ENCODE peak calls at places on chromosome 18, in six cellular contexts. E is IMR-90; P is CD8-positive, alpha-beta T cell; G is neural progenitor cell; J is heart left ventricle; N is OCI-LY7. O is an unnamed sample. For H3K9me3 and H3K4me1, the result is how much of the 10 kb centered on the place peaks cover.

GRCh38 chr18:42141439-42141838 is 186.4 kb downstream of the PIK3C3 start:
- DNase-seq in E (peak), P (no peak), G (no peak), J (no peak), N (no peak), O (no peak)

GRCh38 chr18:76503595-76503994 is 8.6 kb upstream of the ZNF516 start:
- DNase-seq in E (no peak), P (no peak), G (peak), J (peak), N (no peak), O (no peak)

GRCh38 chr18:74040459-74041332 is 106.9 kb downstream of the FBXO15 start:
- DNase-seq in E (peak), P (peak), G (peak), J (no peak), N (peak), O (no peak)

GRCh38 chr18:60350150-60350549 is 22.4 kb downstream of the MC4R start:
- DNase-seq in E (no peak), P (no peak), G (peak), J (no peak), N (no peak), O (no peak)

GRCh38 chr18:58887613-58887963 is 22.9 kb downstream of the ZNF532 start:
- DNase-seq in E (no peak), P (no peak), G (no peak), J (peak), N (peak), O (no peak)

GRCh38 chr18:60975419-60975818 is 357.8 kb upstream of the CDH20 start:
- DNase-seq in E (no peak), P (no peak), G (peak), J (no peak), N (no peak), O (no peak)

GRCh38 chr18:55048892-55049291 is 89.6 kb upstream of the CCDC68 start:
- DNase-seq in E (peak), P (no peak), G (no peak), J (no peak), N (no peak), O (no peak)

GRCh38 chr18:58043452-58044369 is at the start of gene NEDD4L:
- DNase-seq in E (peak), P (peak), G (peak), J (peak), N (peak), O (peak)

GRCh38 chr18:48957616-48958015 is 6.9 kb upstream of the SMAD7 start:
- DNase-seq in E (no peak), P (no peak), G (no peak), J (no peak), N (no peak), O (no peak)

GRCh38 chr18:22348521-22349316 is 69.0 kb downstream of the CTAGE1 start:
- DNase-seq in E (peak), P (peak), G (peak), J (peak), N (no peak), O (no peak)

GRCh38 chr18:71168576-71169145 is 879.8 kb downstream of the SOCS6 start:
- DNase-seq in E (no peak), P (no peak), G (no peak), J (no peak), N (no peak), O (no peak)

GRCh38 chr18:506264-506663 is 5.8 kb upstream of the COLEC12 start:
- DNase-seq in E (no peak), P (no peak), G (no peak), J (no peak), N (no peak), O (no peak)

GRCh38 chr18:2961828-2962227 is 51.1 kb downstream of the LPIN2 start:
- DNase-seq in E (peak), P (no peak), G (no peak), J (no peak), N (peak), O (no peak)

GRCh38 chr18:77065221-77065981 is 67.2 kb downstream of the MBP start:
- DNase-seq in E (peak), P (no peak), G (no peak), J (no peak), N (no peak), O (no peak)

GRCh38 chr18:63119647-63120046 is 199.9 kb downstream of the BCL2 start:
- DNase-seq in E (peak), P (no peak), G (peak), J (no peak), N (no peak), O (no peak)

GRCh38 chr18:48777026-48777736 is 173.6 kb downstream of the SMAD7 start:
- DNase-seq in E (peak), P (peak), G (peak), J (peak), N (peak), O (no peak)

GRCh38 chr18:36396190-36396589 is 98.7 kb downstream of the FHOD3 start:
- DNase-seq in E (no peak), P (no peak), G (no peak), J (no peak), N (no peak), O (no peak)

GRCh38 chr18:54807303-54807702 is 21.0 kb upstream of the RAB27B start:
- DNase-seq in E (no peak), P (no peak), G (no peak), J (no peak), N (no peak), O (no peak)

GRCh38 chr18:44039216-44039615 is 641.5 kb upstream of the SETBP1 start:
- DNase-seq in E (no peak), P (no peak), G (no peak), J (no peak), N (no peak), O (no peak)

GRCh38 chr18:34977787-34978532 is 63.3 kb upstream of the MAPRE2 start:
- DNase-seq in E (peak), P (peak), G (peak), J (peak), N (peak), O (no peak)

GRCh38 chr18:5630057-5630765 is 86.4 kb upstream of the EPB41L3 start:
- DNase-seq in E (peak), P (no peak), G (peak), J (peak), N (no peak), O (no peak)

GRCh38 chr18:44896817-44897216 is 216.1 kb downstream of the SETBP1 start:
- DNase-seq in E (no peak), P (no peak), G (no peak), J (no peak), N (no peak), O (no peak)

GRCh38 chr18:28904789-28905364 is 727.9 kb upstream of the CDH2 start:
- DNase-seq in E (no peak), P (no peak), G (no peak), J (no peak), N (no peak), O (no peak)

GRCh38 chr18:73881396-73881795 is 266.2 kb downstream of the FBXO15 start:
- DNase-seq in E (no peak), P (no peak), G (no peak), J (no peak), N (no peak), O (no peak)

GRCh38 chr18:39414009-39414700 is 1848.6 kb upstream of the CELF4 start:
- DNase-seq in E (peak), P (no peak), G (no peak), J (no peak), N (no peak), O (no peak)

GRCh38 chr18:3119401-3120323 is 100.1 kb downstream of the MYOM1 start:
- DNase-seq in E (no peak), P (no peak), G (peak), J (no peak), N (no peak), O (no peak)

GRCh38 chr18:35582310-35582682 is 756 bp downstream of the GALNT1 start:
- DNase-seq in E (no peak), P (no peak), G (no peak), J (no peak), N (peak), O (no peak)

GRCh38 chr18:48068916-48069445 is 138.5 kb upstream of the SMAD2 start:
- DNase-seq in E (no peak), P (no peak), G (no peak), J (no peak), N (no peak), O (no peak)

GRCh38 chr18:49161627-49162026 is 210.9 kb upstream of the SMAD7 start:
- DNase-seq in E (peak), P (no peak), G (no peak), J (no peak), N (no peak), O (no peak)

GRCh38 chr18:39969813-39970494 is 1985.1 kb upstream of the PIK3C3 start:
- DNase-seq in E (no peak), P (no peak), G (no peak), J (no peak), N (no peak), O (no peak)

GRCh38 chr18:22816266-22817176 is 116.6 kb upstream of the RBBP8 start:
- DNase-seq in E (no peak), P (no peak), G (no peak), J (peak), N (no peak), O (no peak)

GRCh38 chr18:35502062-35502461 is 4.3 kb upstream of the INO80C start:
- DNase-seq in E (no peak), P (no peak), G (no peak), J (no peak), N (no peak), O (no peak)

GRCh38 chr18:26628017-26628416 is 79.7 kb upstream of the KCTD1 start:
- DNase-seq in E (no peak), P (no peak), G (no peak), J (no peak), N (no peak), O (no peak)

GRCh38 chr18:51943281-51943680 is 396.7 kb upstream of the DCC start:
- DNase-seq in E (no peak), P (no peak), G (no peak), J (no peak), N (no peak), O (no peak)

GRCh38 chr18:51936115-51936514 is 403.9 kb upstream of the DCC start:
- DNase-seq in E (no peak), P (no peak), G (no peak), J (no peak), N (no peak), O (no peak)

GRCh38 chr18:51946946-51947345 is 393.1 kb upstream of the DCC start:
- DNase-seq in E (no peak), P (no peak), G (no peak), J (no peak), N (no peak), O (no peak)

DNA sequence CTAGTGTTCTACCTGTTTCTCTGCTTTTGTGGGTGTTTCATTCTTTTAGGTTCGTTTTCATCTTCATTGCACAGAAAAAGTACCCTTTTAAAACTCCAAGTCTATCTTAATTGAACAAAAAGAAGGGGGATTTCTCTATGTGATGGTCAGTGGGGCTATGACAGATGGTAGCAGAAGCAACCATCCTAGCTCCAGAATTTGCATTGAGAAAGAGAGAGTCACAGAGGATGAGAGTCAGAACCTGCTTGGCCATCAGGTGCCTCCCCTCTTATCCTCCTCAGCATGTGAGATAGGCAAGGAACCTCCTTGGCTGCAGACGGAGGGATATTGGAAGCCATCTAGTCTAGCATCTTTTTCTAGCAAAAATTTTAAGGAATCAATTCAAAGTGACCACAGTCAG is 398.0 kb upstream of the DCC start:
- DNase-seq in E (no peak), P (no peak), G (no peak), J (no peak), N (no peak), O (no peak)
- H3K9me3 ChIP-seq in E (under half), P (under half), G (under half), J (under half), N (under half), O (under half)

GRCh38 chr18:11567391-11567790 is 42.0 kb upstream of the SLC35G4 start:
- DNase-seq in E (no peak), P (no peak), G (no peak), J (no peak), N (no peak), O (no peak)
- H3K4me1 ChIP-seq in E (under half), P (under half), G (under half), J (under half), N (under half), O (under half)

GRCh38 chr18:8910186-8910585 is 192.3 kb upstream of the NDUFV2 start:
- DNase-seq in E (no peak), P (no peak), G (no peak), J (no peak), N (no peak), O (no peak)
- H3K9me3 ChIP-seq in E (under half), P (under half), G (under half), J (under half), N (half or more), O (under half)

DNA sequence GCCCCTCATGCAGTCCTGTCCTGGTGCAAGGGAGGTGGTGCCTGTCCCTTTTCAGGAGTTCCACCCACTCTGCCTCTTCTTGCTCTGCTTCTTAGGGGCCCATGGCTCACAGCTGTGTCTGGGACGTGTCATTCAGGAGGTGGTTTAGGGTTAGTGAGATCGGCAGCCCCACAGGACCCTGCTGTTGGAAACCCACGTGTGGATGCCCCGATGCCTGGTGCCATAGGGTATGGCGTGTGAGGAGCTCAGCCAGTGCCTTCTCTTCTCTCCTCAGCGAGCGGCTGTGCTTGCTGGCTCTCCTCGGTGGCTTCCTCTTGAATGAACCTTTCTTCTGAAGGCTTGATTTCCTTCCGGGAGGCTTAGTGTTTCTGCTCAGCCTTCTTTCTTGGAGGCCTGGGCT is 55.2 kb downstream of the LDLRAD4 start:
- DNase-seq in E (no peak), P (peak), G (no peak), J (no peak), N (no peak), O (no peak)
- H3K4me1 ChIP-seq in E (under half), P (half or more), G (under half), J (half or more), N (under half), O (under half)

GRCh38 chr18:78717766-78718150 is 261.9 kb upstream of the SALL3 start:
- DNase-seq in E (no peak), P (no peak), G (no peak), J (no peak), N (no peak), O (no peak)

GRCh38 chr18:78717051-78717765 is 262.4 kb upstream of the SALL3 start:
- DNase-seq in E (no peak), P (no peak), G (no peak), J (no peak), N (no peak), O (no peak)

GRCh38 chr18:78713726-78714125 is 265.9 kb upstream of the SALL3 start:
- DNase-seq in E (no peak), P (no peak), G (no peak), J (no peak), N (no peak), O (no peak)

GRCh38 chr18:78716581-78716980 is 263.0 kb upstream of the SALL3 start:
- DNase-seq in E (no peak), P (no peak), G (no peak), J (no peak), N (no peak), O (no peak)

DNA sequence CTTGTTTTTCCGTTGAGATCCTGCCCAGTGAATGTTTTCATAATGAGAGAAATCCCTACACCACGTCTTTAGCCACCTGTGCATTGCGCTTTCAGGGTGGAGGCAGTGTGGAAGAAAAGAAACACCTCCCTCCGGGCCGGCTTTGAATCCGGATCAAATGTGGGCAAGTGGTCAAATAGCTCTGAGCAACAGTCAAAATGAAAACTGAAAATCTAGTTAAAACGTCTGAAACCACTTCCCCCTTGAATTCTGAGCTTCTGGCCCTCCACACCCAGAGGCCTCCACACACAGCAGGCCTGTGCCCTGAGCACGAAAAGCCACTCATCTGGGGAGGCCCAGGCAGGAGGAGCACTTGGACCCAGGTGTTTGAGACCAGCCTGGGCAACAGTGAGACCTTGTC is 263.6 kb upstream of the SALL3 start:
- DNase-seq in E (no peak), P (no peak), G (no peak), J (no peak), N (no peak), O (no peak)
- H3K9me3 ChIP-seq in E (half or more), P (under half), G (under half), J (under half), N (under half), O (under half)

DNA sequence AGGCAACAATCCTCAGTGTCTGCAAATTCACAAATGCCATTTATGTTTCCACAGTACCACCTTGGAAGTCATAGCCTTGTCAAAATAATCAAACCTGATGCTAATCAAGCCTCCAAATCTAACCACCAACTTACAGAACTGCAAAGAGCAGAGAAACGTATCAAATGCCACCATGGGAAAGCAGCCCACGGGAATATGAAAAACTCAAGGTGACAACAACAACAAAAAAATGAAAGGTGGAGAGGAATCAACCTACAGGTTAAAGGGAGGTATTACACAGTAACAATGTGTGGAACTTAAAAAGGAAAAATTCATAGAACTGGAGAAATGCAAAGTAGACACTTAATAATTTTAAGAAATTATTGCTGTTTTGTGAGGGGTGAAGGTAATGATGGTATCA is 46.7 kb downstream of the CD226 start:
- DNase-seq in E (no peak), P (no peak), G (no peak), J (no peak), N (no peak), O (no peak)
- H3K4me1 ChIP-seq in E (under half), P (under half), G (under half), J (under half), N (under half), O (under half)

DNA sequence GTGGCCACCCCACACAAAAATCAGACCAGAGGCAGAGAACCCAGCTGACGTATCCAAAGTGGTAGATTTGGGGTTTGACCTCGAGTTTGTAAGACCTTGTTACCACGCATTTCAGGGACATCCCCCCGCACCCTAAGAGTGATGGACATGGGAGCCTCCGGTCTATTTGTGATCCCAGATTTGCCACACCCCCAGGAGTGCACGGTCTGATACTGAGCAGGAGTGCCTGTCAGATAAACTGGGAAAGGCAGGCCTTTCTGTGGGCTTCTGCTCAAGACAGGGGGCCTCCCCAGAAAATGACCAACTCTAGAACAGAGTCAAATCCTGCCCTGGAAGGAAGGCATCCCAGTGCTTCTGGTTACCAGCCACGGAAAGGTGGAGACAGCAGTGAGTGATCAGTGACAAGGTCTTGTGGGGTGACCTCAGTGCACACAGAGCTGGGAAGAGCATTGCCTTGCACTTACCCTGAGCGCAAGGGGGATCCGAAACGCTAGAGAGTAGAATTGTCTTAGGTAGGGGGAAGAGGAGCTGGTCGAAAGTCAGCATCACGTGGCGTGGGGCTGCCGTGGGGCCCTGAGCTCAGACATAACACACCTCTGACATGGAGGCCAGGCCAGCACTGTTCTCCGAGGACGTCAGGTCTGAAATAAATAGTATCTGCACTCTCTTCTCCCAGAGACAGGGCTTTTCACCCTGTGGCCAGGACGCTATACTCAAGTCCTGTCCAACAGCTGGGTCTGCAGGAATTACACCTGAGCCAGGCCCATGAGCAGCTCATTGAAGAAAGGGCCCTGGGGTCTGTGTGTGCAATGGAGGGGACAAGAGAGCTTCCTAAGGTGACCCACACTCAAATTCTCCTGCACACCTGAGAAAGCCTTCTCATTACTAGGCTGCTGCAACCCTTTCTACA is 242.4 kb upstream of the SALL3 start:
- DNase-seq in E (no peak), P (no peak), G (no peak), J (no peak), N (no peak), O (no peak)
- H3K9me3 ChIP-seq in E (half or more), P (under half), G (under half), J (under half), N (under half), O (under half)

DNA sequence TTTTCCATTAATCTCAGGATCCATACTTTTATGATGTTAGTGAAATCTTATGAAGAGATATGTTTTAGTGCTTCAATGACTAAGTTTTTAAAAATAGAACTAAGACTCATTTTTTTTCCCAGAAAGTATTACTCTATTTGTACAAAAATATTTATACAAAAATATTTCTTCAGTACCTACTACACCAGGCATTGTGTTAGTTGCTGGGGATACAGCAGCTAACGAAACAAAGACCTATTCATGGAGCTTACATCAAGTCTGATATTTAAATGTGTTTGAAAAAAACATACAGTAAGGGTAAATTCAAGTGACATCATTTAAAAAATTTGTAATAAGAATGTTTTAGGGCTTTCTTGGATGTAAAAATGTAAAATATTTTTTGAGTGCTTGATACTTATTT is 11.6 kb downstream of the VAPA start:
- DNase-seq in E (peak), P (no peak), G (no peak), J (no peak), N (no peak), O (no peak)
- H3K4me1 ChIP-seq in E (under half), P (half or more), G (under half), J (half or more), N (half or more), O (half or more)

GRCh38 chr18:56146565-56146964 is 491.8 kb downstream of the TXNL1 start:
- DNase-seq in E (peak), P (no peak), G (no peak), J (no peak), N (no peak), O (no peak)

GRCh38 chr18:56148373-56148772 is 490.0 kb downstream of the TXNL1 start:
- DNase-seq in E (peak), P (no peak), G (no peak), J (no peak), N (no peak), O (no peak)

GRCh38 chr18:56152547-56152946 is 485.8 kb downstream of the TXNL1 start:
- DNase-seq in E (no peak), P (no peak), G (no peak), J (no peak), N (no peak), O (no peak)
- H3K9me3 ChIP-seq in E (under half), P (under half), G (under half), J (under half), N (under half), O (under half)

O was measured in RWPE2.